ENCODE peak calls at places on chromosomes 11 and 22, in seven cellular contexts. N, E, W, A, B, I and V are unnamed samples.

GRCh38 chr11:102345923-102346322 is 1.1 kb upstream of the BIRC2 start:
- DNase-seq in N (peak; percentile 56), E (no peak), W (peak; percentile 37), A (no peak), B (no peak), I (no peak), V (no peak)

GRCh38 chr11:112477929-112478317 is 217.3 kb upstream of the PLET1 start:
- DNase-seq in N (no peak), E (no peak), W (no peak), A (no peak), B (no peak), I (no peak), V (no peak)

GRCh38 chr11:111411456-111411855 is 32.4 kb upstream of the POU2AF1 start:
- DNase-seq in N (no peak), E (no peak), W (no peak), A (no peak), B (no peak), I (no peak), V (no peak)

GRCh38 chr11:124935548-124936514 is at the start of gene HEPACAM:
- DNase-seq in N (no peak), E (no peak), W (no peak), A (no peak), B (peak; percentile 87), I (no peak), V (no peak)

GRCh38 chr11:129888451-129888850 is 6.9 kb downstream of the NFRKB start:
- DNase-seq in N (no peak), E (no peak), W (no peak), A (no peak), B (no peak), I (no peak), V (no peak)

GRCh38 chr22:34696557-34696956 is 369.4 kb upstream of the ISX start:
- DNase-seq in N (no peak), E (no peak), W (no peak), A (peak; percentile 2), B (no peak), I (peak; percentile 6), V (peak; percentile 16)

GRCh38 chr22:50118557-50119168 is 28.9 kb downstream of the MOV10L1 start:
- DNase-seq in N (peak; percentile 76), E (no peak), W (peak; percentile 62), A (no peak), B (no peak), I (no peak), V (no peak)

GRCh38 chr11:116427903-116428637 is 344.7 kb downstream of the BUD13 start:
- DNase-seq in N (no peak), E (no peak), W (no peak), A (no peak), B (no peak), I (no peak), V (no peak)

GRCh38 chr11:67648796-67649613 is 1.5 kb downstream of the ACY3 start:
- DNase-seq in N (no peak), E (peak; percentile 50), W (no peak), A (no peak), B (peak; percentile 20), I (peak; percentile 93), V (peak; percentile 90)

GRCh38 chr11:64591257-64592233 is 525 bp downstream of the SLC22A12 start:
- DNase-seq in N (no peak), E (peak; percentile 68), W (no peak), A (no peak), B (no peak), I (no peak), V (no peak)